ENCODE peak calls at places on chromosomes 16 and 17, in seven cellular contexts. One of them, this sample, is unnamed.

GRCh38 chr17:37045271-37045946 is 96.7 kb downstream of the AATF start:
- DNase-seq in ovary: no peak
- DNase-seq in K562: no peak
- DNase-seq in tibial nerve: no peak
- DNase-seq in A549: no peak
- DNase-seq in stomach: no peak
- DNase-seq in sigmoid colon: no peak
- DNase-seq in this sample: no peak

GRCh38 chr16:13154799-13155198 is 253.4 kb downstream of the SHISA9 start:
- DNase-seq in ovary: no peak
- DNase-seq in K562: no peak
- DNase-seq in tibial nerve: no peak
- DNase-seq in A549: no peak
- DNase-seq in stomach: no peak
- DNase-seq in sigmoid colon: no peak
- DNase-seq in this sample: no peak

GRCh38 chr16:77679901-77680300 is 42.4 kb upstream of the NUDT7 start:
- DNase-seq in ovary: no peak
- DNase-seq in K562: peak
- DNase-seq in tibial nerve: no peak
- DNase-seq in A549: no peak
- DNase-seq in stomach: no peak
- DNase-seq in sigmoid colon: no peak
- DNase-seq in this sample: no peak

GRCh38 chr17:60495260-60495659 is 30.8 kb downstream of the APPBP2 start:
- DNase-seq in ovary: no peak
- DNase-seq in K562: no peak
- DNase-seq in tibial nerve: no peak
- DNase-seq in A549: no peak
- DNase-seq in stomach: no peak
- DNase-seq in sigmoid colon: no peak
- DNase-seq in this sample: no peak

GRCh38 chr17:48542956-48543853 is 1.7 kb downstream of the HOXB2 start:
- DNase-seq in ovary: no peak
- DNase-seq in K562: peak
- DNase-seq in tibial nerve: no peak
- DNase-seq in A549: peak
- DNase-seq in stomach: no peak
- DNase-seq in sigmoid colon: peak
- DNase-seq in this sample: peak

GRCh38 chr17:82405051-82405450 is 13.1 kb upstream of the HEXD start:
- DNase-seq in ovary: no peak
- DNase-seq in K562: no peak
- DNase-seq in tibial nerve: no peak
- DNase-seq in A549: no peak
- DNase-seq in stomach: no peak
- DNase-seq in sigmoid colon: no peak
- DNase-seq in this sample: no peak

GRCh38 chr16:11283820-11284248 is 2.7 kb upstream of the PRM1 start:
- DNase-seq in ovary: no peak
- DNase-seq in K562: no peak
- DNase-seq in tibial nerve: no peak
- DNase-seq in A549: no peak
- DNase-seq in stomach: no peak
- DNase-seq in sigmoid colon: no peak
- DNase-seq in this sample: no peak

GRCh38 chr17:32479074-32479617 is 7.6 kb upstream of the CDK5R1 start:
- DNase-seq in ovary: no peak
- DNase-seq in K562: no peak
- DNase-seq in tibial nerve: no peak
- DNase-seq in A549: no peak
- DNase-seq in stomach: no peak
- DNase-seq in sigmoid colon: no peak
- DNase-seq in this sample: no peak

GRCh38 chr16:50279142-50279865 is 13.0 kb downstream of the ADCY7 start:
- DNase-seq in ovary: peak
- DNase-seq in K562: peak
- DNase-seq in tibial nerve: no peak
- DNase-seq in A549: no peak
- DNase-seq in stomach: peak
- DNase-seq in sigmoid colon: peak
- DNase-seq in this sample: peak

GRCh38 chr17:66847704-66848103 is 12.8 kb downstream of the CACNG5 start:
- DNase-seq in ovary: no peak
- DNase-seq in K562: no peak
- DNase-seq in tibial nerve: no peak
- DNase-seq in A549: no peak
- DNase-seq in stomach: no peak
- DNase-seq in sigmoid colon: no peak
- DNase-seq in this sample: no peak

GRCh38 chr17:76279742-76280287 is 14.7 kb downstream of the UBALD2 start:
- DNase-seq in ovary: no peak
- DNase-seq in K562: no peak
- DNase-seq in tibial nerve: no peak
- DNase-seq in A549: no peak
- DNase-seq in stomach: no peak
- DNase-seq in sigmoid colon: no peak
- DNase-seq in this sample: no peak

GRCh38 chr17:62627904-62628603 is 584 bp downstream of the MRC2 start:
- DNase-seq in ovary: peak
- DNase-seq in K562: peak
- DNase-seq in tibial nerve: no peak
- DNase-seq in A549: peak
- DNase-seq in stomach: no peak
- DNase-seq in sigmoid colon: peak
- DNase-seq in this sample: peak

GRCh38 chr17:62627219-62627903 is at the start of gene MRC2:
- DNase-seq in ovary: peak
- DNase-seq in K562: peak
- DNase-seq in tibial nerve: no peak
- DNase-seq in A549: peak
- DNase-seq in stomach: no peak
- DNase-seq in sigmoid colon: peak
- DNase-seq in this sample: peak

GRCh38 chr17:62625870-62626200 is 1.6 kb upstream of the MRC2 start:
- DNase-seq in ovary: no peak
- DNase-seq in K562: no peak
- DNase-seq in tibial nerve: no peak
- DNase-seq in A549: no peak
- DNase-seq in stomach: no peak
- DNase-seq in sigmoid colon: no peak
- DNase-seq in this sample: no peak

GRCh38 chr17:62626719-62627218 is 701 bp upstream of the MRC2 start:
- DNase-seq in ovary: peak
- DNase-seq in K562: no peak
- DNase-seq in tibial nerve: peak
- DNase-seq in A549: peak
- DNase-seq in stomach: no peak
- DNase-seq in sigmoid colon: peak
- DNase-seq in this sample: no peak

DNA sequence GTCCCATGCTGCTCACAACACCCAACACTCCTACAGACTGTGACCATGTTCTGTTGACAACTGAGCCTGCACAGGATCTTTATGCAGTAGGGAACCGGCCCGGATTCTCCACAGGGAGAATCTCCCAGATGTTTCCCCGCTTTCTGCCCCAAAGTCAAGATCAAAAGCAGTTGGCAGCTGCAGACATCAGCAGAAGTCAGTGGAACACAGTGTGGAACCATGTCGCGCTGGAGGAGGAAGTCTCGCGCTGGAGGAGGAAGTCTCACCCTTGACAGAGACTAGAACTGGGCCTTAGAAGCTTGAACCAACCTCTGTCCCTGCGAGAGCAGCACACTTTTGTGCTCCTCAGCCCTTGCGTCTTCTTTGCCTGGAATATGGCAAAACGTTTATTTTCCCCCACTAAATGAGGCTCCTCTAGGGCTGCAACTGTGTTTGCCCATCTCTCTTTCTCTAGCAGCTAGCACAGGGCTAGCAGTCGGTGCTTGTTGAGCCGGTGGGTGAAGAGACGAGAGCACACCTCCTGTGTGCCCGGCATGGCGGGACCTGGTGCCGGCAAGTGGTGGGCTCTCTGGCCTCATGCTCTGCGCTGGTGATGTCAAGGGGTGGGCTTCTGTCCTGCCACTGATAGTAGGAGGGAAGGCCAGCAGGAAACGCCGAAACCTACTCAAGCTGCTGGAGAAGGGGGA is 2.1 kb upstream of the MRC2 start:
- DNase-seq in ovary: no peak
- DNase-seq in K562: no peak
- DNase-seq in tibial nerve: no peak
- DNase-seq in A549: no peak
- DNase-seq in stomach: no peak
- DNase-seq in sigmoid colon: no peak
- DNase-seq in this sample: peak
- H3K4me3 ChIP-seq in ovary: no peak
- H3K4me3 ChIP-seq in K562: no peak
- H3K4me3 ChIP-seq in tibial nerve: no peak
- H3K4me3 ChIP-seq in A549: no peak
- H3K4me3 ChIP-seq in stomach: no peak
- H3K4me3 ChIP-seq in sigmoid colon: no peak
- H3K4me3 ChIP-seq in this sample: no peak

GRCh38 chr16:2937170-2937569 is 25.4 kb downstream of the FLYWCH1 start:
- DNase-seq in ovary: no peak
- DNase-seq in K562: no peak
- DNase-seq in tibial nerve: no peak
- DNase-seq in A549: no peak
- DNase-seq in stomach: no peak
- DNase-seq in sigmoid colon: no peak
- DNase-seq in this sample: no peak

GRCh38 chr16:2936436-2937011 is 24.8 kb downstream of the FLYWCH1 start:
- DNase-seq in ovary: no peak
- DNase-seq in K562: no peak
- DNase-seq in tibial nerve: no peak
- DNase-seq in A549: no peak
- DNase-seq in stomach: no peak
- DNase-seq in sigmoid colon: peak
- DNase-seq in this sample: peak

GRCh38 chr16:2935418-2935817 is 23.7 kb downstream of the FLYWCH1 start:
- DNase-seq in ovary: no peak
- DNase-seq in K562: no peak
- DNase-seq in tibial nerve: no peak
- DNase-seq in A549: no peak
- DNase-seq in stomach: no peak
- DNase-seq in sigmoid colon: no peak
- DNase-seq in this sample: no peak

GRCh38 chr16:2939968-2940367 is 24.1 kb upstream of the KREMEN2 start:
- DNase-seq in ovary: no peak
- DNase-seq in K562: no peak
- DNase-seq in tibial nerve: no peak
- DNase-seq in A549: no peak
- DNase-seq in stomach: no peak
- DNase-seq in sigmoid colon: no peak
- DNase-seq in this sample: no peak

DNA sequence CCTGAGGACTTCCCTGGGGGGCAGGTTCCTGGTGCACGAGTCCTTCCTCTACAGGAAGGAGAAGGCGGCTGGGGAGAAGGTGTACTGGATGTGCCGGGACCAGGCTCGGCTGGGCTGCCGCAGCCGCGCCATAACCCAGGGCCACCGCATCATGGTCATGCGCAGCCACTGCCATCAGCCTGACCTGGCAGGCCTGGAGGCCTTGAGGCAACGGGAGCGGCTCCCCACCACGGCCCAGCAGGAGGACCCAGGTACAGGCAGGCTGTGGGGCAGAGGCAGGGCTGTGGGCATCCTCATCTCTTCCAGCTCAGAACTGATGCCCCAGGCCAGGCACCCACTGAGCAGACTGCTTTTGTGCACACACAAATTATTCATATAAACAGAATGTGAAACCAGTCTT is 25.9 kb upstream of the KREMEN2 start:
- DNase-seq in ovary: no peak
- DNase-seq in K562: no peak
- DNase-seq in tibial nerve: no peak
- DNase-seq in A549: no peak
- DNase-seq in stomach: no peak
- DNase-seq in sigmoid colon: no peak
- DNase-seq in this sample: no peak
- TF ChIP-seq EP300 in ovary: no peak
- TF ChIP-seq EP300 in K562: no peak
- TF ChIP-seq EP300 in tibial nerve: no peak
- TF ChIP-seq EP300 in A549: no peak
- TF ChIP-seq EP300 in stomach: no peak
- TF ChIP-seq EP300 in sigmoid colon: no peak
- TF ChIP-seq EP300 in this sample: no peak

DNA sequence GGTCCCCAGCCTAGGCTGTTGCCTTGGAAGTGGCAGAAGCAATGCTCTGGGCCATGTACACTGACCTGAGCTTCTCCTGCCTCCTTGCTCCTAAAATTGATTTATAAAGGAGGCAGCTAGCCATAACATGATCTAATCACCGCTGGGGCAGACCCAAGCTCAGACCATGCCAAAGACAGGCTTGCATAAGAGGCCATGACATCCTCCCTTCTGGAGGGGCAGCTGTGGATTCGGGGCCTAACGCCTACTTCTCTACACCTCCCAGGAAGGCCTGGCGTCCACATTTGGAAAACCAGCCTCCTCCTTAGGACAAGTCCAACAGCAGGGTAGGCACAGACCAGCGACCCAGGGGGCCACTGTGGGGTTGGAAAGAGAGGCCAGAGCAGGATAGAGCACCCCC is 12.4 kb downstream of the HSD11B2 start:
- DNase-seq in ovary: peak
- DNase-seq in K562: no peak
- DNase-seq in tibial nerve: peak
- DNase-seq in A549: no peak
- DNase-seq in stomach: no peak
- DNase-seq in sigmoid colon: peak
- DNase-seq in this sample: no peak
- H3K27ac ChIP-seq in ovary: peak
- H3K27ac ChIP-seq in K562: no peak
- H3K27ac ChIP-seq in tibial nerve: no peak
- H3K27ac ChIP-seq in A549: no peak
- H3K27ac ChIP-seq in stomach: peak
- H3K27ac ChIP-seq in sigmoid colon: peak
- H3K27ac ChIP-seq in this sample: peak

DNA sequence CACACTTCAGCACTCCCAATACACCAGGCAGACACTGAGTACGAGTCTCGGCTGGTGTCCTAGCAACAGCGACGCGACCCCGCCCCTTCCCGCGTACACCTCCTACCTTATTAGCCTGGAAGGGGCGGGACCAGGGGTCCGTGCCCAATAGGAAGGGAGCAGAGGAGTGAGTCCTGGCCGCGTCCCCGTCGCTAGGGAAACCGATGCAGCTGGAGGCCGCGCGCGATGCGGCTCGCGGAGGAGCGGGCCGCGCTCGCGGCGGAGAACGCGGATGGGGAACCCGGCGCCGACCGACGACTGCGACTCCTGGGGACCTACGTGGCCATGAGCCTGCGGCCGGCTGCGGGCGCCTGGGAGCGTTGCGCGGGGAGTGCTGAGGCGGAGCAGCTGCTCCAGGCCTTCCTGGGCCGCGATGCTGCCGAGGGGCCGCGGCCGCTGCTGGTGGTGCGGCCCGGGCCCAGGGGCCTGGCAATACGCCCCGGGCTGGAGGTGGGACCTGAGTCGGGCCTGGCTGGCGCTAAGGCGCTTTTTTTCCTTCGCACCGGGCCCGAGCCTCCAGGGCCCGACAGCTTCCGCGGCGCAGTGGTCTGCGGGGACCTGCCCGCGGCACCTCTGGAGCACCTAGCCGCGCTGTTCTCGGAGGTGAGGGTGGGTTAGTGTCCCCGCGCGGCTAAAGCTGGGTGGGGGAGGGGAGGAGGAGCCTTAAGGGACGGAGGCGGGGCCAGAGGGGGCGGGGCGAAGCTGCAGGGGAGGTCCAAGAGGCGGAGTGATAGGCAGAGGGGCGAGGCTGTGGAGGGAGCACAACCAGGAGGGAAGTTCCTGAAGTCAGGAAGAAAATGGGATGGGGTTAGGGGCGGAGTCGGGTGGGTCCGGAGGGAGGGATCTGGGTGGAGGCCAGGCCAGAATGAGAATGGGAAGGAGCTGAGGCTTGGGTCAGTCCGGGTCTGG is at the start of gene DNAH9:
- DNase-seq in ovary: peak
- DNase-seq in K562: peak
- DNase-seq in tibial nerve: peak
- DNase-seq in A549: peak
- DNase-seq in stomach: peak
- DNase-seq in sigmoid colon: peak
- DNase-seq in this sample: peak
- H3K4me3 ChIP-seq in ovary: peak
- H3K4me3 ChIP-seq in K562: peak
- H3K4me3 ChIP-seq in tibial nerve: peak
- H3K4me3 ChIP-seq in A549: peak
- H3K4me3 ChIP-seq in stomach: peak
- H3K4me3 ChIP-seq in sigmoid colon: peak
- H3K4me3 ChIP-seq in this sample: peak

This sample was measured in upper lobe of left lung.